ENCODE peak calls at places on chromosomes 12 and 14, in five cellular contexts. K is A549, V is ovary, S is uterus, N is HCT116. H is an unnamed sample.

GRCh38 chr12:6927379-6927991 is at the start of gene ATN1:
- DNase-seq in K (peak), V (peak), S (peak), N (no peak), H (peak)

GRCh38 chr14:66295386-66295785 is 190.8 kb upstream of the CCDC196 start:
- DNase-seq in K (no peak), V (no peak), S (no peak), N (no peak), H (no peak)

GRCh38 chr14:92105845-92106094 is 612 bp downstream of the ATXN3 start:
- DNase-seq in K (no peak), V (peak), S (peak), N (no peak), H (peak)

GRCh38 chr12:5907812-5908211 is 37.2 kb downstream of the ANO2 start:
- DNase-seq in K (no peak), V (no peak), S (no peak), N (no peak), H (no peak)

GRCh38 chr12:41242613-41243012 is 54.5 kb downstream of the PDZRN4 start:
- DNase-seq in K (no peak), V (no peak), S (no peak), N (no peak), H (no peak)

GRCh38 chr12:57196439-57196838 is 20.2 kb upstream of the NXPH4 start:
- DNase-seq in K (no peak), V (no peak), S (no peak), N (no peak), H (no peak)

GRCh38 chr12:76346798-76347420 is 1.3 kb downstream of the BBS10 start:
- DNase-seq in K (no peak), V (no peak), S (no peak), N (no peak), H (peak)

GRCh38 chr12:125065021-125065752 is at the start of gene AACS:
- DNase-seq in K (peak), V (peak), S (peak), N (peak), H (peak)

GRCh38 chr12:87870061-87870460 is 159.1 kb downstream of the C12orf50 start:
- DNase-seq in K (no peak), V (no peak), S (no peak), N (no peak), H (no peak)

GRCh38 chr12:50222275-50222783 is 55.2 kb upstream of the CERS5 start:
- DNase-seq in K (no peak), V (peak), S (peak), N (peak), H (no peak)

GRCh38 chr14:105203057-105203494 is 22.0 kb upstream of the NUDT14 start:
- DNase-seq in K (peak), V (peak), S (peak), N (no peak), H (peak)

GRCh38 chr12:121190523-121191031 is 19.4 kb upstream of the P2RX4 start:
- DNase-seq in K (no peak), V (no peak), S (no peak), N (no peak), H (no peak)

GRCh38 chr12:119102274-119102673 is 76.5 kb upstream of the HSPB8 start:
- DNase-seq in K (no peak), V (no peak), S (no peak), N (no peak), H (no peak)

GRCh38 chr14:64137657-64138290 is 156.4 kb downstream of the ESR2 start:
- DNase-seq in K (no peak), V (peak), S (no peak), N (no peak), H (no peak)

GRCh38 chr14:73755434-73756014 is 41.3 kb upstream of the PNMA1 start:
- DNase-seq in K (no peak), V (no peak), S (no peak), N (no peak), H (peak)

GRCh38 chr14:94320243-94320642 is 2.9 kb downstream of the SERPINA6 start:
- DNase-seq in K (no peak), V (no peak), S (no peak), N (no peak), H (no peak)

GRCh38 chr14:62234849-62235248 is 472.6 kb downstream of the SNAPC1 start:
- DNase-seq in K (no peak), V (no peak), S (no peak), N (no peak), H (no peak)

GRCh38 chr14:23588884-23589598 is 10.5 kb upstream of the JPH4 start:
- DNase-seq in K (peak), V (peak), S (peak), N (peak), H (peak)

GRCh38 chr12:59020541-59020940 is 100.2 kb upstream of the LRIG3 start:
- DNase-seq in K (no peak), V (no peak), S (no peak), N (no peak), H (no peak)

GRCh38 chr12:113302925-113303640 is 31.8 kb downstream of the SLC8B1 start:
- DNase-seq in K (no peak), V (no peak), S (no peak), N (no peak), H (no peak)

GRCh38 chr14:22375321-22375930 is 213.6 kb downstream of the DAD1 start:
- DNase-seq in K (peak), V (no peak), S (no peak), N (peak), H (no peak)

GRCh38 chr12:68435816-68436215 is 103.7 kb upstream of the MDM1 start:
- DNase-seq in K (no peak), V (no peak), S (no peak), N (no peak), H (no peak)

GRCh38 chr14:68248481-68249255 is 429.1 kb downstream of the RAD51B start:
- DNase-seq in K (peak), V (peak), S (peak), N (peak), H (no peak)

GRCh38 chr14:68247867-68248266 is 428.3 kb downstream of the RAD51B start:
- DNase-seq in K (no peak), V (no peak), S (no peak), N (no peak), H (no peak)

GRCh38 chr14:68246074-68246980 is 426.7 kb downstream of the RAD51B start:
- DNase-seq in K (no peak), V (no peak), S (no peak), N (no peak), H (no peak)

GRCh38 chr14:68245146-68246073 is 425.8 kb downstream of the RAD51B start:
- DNase-seq in K (no peak), V (peak), S (peak), N (no peak), H (peak)

GRCh38 chr14:68247281-68247680 is 427.7 kb downstream of the RAD51B start:
- DNase-seq in K (no peak), V (no peak), S (no peak), N (no peak), H (no peak)
- TF ChIP-seq POLR2A in K (no peak), V (no peak), S (no peak), N (no peak), H (no peak)

GRCh38 chr12:95003213-95003920 is at the start of gene NDUFA12:
- DNase-seq in K (peak), V (peak), S (peak), N (peak), H (peak)
- TF ChIP-seq POLR2A in K (peak), V (peak), S (peak), N (peak), H (peak)

DNA sequence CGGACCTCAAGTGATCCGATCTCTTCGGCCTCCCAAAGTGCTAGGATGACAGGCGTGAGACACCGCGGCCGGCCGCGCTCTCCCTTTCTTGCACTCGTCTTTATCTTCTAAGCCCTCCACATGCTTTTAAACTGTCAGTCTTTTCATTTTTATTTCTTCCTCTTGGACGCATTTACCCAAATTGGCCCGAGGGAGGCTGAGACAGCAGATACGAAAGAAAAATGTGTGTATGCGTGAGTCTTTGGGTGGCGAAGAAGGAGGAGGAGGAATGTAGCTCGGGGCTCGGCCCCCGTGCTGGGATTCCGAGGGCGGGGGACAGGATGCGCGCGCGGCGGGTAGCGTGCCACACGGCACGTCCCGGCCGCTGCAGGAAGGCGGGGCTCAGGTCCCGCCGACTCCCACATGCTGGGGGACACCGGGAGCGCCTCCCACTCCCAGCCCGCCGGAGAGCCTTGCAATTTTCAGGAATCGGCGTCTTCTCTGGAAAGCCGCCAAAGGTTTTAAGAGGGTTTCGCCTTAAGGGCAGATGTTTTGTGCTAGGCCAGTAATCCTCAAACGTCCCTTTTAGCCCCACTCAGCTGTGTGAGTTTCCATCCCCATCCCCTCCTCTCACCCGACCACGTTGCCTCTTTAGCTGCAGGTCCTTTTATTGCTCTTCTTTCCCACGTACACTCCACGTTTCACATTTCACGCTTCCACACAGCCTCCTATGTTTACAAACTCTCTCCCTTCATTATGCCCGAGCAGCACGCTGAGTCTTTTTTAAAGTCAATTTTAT is 34.7 kb upstream of the SLC2A3 start:
- DNase-seq in K (peak), V (peak), S (peak), N (peak), H (peak)
- TF ChIP-seq POLR2A in K (peak), V (no peak), S (peak), N (peak), H (peak)

DNA sequence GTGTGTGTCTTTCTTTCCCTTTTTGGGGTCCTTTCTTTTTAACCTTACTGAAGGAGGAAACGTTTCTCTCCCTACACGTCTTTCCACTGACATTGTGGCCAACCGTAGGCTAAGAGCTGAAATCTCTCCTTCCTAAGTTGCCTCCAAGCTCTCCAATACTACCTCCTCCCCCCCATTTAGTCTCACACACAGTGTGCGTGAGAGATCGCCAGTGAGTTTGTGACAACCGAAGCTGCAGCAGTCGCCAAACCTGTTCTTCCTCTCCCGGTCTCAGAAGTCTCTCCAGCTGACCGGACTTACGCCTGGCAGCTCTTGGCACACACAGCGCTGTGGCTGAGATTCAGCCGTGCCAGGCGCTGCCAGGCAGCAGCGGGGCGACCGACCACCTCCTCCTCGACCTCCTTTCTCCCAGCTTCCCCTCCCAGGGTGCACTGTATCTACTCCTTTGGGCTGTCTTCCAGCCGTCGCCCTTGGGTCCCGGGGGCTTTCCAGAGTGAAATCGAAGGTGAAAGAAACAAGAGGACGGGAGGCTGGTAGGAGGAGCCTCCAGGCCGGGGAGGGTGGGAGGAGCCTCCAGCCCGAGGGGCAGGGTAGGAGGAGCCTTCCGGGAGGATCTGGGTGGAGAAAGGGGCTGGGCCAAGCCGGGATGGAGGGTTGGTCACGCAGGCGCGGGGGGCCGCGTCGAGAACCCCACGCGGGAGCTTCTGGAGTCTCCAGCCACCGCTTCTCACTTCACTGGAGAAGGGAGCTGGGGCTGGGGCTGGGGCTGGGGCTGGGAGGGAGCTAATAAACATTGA is at the start of gene TMTC2:
- DNase-seq in K (peak), V (peak), S (peak), N (peak), H (peak)
- TF ChIP-seq POLR2A in K (peak), V (no peak), S (peak), N (peak), H (peak)

GRCh38 chr12:105342464-105342863 is 12.0 kb downstream of the C12orf75 start:
- DNase-seq in K (no peak), V (no peak), S (no peak), N (no peak), H (no peak)

GRCh38 chr12:105347486-105347885 is 17.0 kb downstream of the C12orf75 start:
- DNase-seq in K (no peak), V (no peak), S (no peak), N (no peak), H (no peak)

GRCh38 chr12:105348142-105348541 is 17.7 kb downstream of the C12orf75 start:
- DNase-seq in K (no peak), V (no peak), S (no peak), N (no peak), H (no peak)

GRCh38 chr12:105341010-105341409 is 10.5 kb downstream of the C12orf75 start:
- DNase-seq in K (no peak), V (no peak), S (no peak), N (no peak), H (no peak)

DNA sequence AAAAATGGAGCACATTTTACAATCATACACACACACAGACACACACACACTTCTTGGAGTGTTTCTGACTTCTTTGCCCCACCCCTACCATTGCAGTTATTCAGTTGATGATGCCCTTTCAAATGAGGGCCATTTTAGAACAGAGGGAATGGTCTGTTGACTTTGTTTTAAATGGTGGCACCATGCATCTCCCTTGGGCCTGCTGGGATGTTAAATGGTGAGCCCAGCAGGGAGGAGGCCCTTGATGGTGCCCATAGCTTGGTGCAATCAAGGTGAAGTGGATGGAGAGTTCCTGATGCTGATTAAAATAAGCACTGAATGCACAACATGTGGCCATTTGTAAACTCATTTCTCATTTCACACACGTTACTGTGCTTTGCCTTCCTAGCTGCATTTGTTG is 13.3 kb downstream of the C12orf75 start:
- DNase-seq in K (no peak), V (no peak), S (no peak), N (no peak), H (no peak)
- TF ChIP-seq POLR2A in K (no peak), V (no peak), S (no peak), N (no peak), H (no peak)

DNA sequence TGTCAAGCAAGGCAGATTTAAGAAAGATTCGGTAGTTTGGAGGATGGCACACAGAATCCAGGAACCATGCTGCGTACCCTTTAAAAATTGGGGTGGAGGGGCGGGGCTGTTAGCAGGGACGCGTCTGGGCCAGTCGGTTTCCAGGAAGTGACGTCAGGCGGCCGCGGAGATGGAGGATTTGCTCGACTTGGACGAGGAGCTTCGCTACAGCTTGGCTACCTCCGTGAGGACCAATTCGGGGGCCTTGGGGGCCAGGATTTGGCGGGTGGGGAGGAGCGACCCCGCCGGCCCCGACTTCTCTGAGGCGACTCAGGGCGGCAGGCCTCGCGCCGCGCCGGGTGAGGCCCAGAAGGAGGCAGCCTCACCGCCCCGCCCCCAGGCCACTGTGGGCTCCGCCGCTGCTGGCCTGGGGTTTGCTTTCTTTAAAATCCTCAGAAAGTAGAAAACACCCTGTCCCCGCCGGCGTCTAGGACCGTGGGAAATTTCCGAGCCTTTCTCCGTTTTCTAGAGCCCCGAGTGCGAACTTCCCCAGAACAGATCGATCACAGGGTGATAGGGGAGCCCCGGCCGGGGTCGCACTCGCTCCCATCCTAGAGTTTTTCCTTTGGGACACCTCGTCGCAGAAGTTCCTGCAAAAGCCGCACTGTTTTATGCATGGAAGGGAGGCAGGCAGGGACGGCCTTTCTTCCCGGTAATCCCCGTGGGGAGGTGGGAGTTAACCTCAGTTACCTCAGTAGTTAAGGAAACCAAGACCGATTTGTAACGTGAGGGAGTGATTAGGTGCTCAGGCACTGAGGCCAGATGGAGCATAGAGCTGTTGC is at the start of gene IFT43:
- DNase-seq in K (peak), V (peak), S (peak), N (peak), H (peak)
- TF ChIP-seq POLR2A in K (peak), V (peak), S (peak), N (no peak), H (peak)